ENCODE peak calls at places on chromosomes 6 and 20, in six cellular contexts. F is cardiac muscle cell, C is lower lobe of right lung, K is pancreas, D is heart left ventricle, U is dorsolateral prefrontal cortex. V is an unnamed sample.

GRCh38 chr6:106417572-106418147 is 57.1 kb downstream of the CRYBG1 start:
- DNase-seq in F (no peak), C (no peak), K (no peak), D (no peak), U (no peak), V (no peak)

GRCh38 chr20:63527184-63527583 is 6.6 kb downstream of the PPDPF start:
- DNase-seq in K (no peak), D (no peak), C (no peak), U (no peak), F (no peak), V (no peak)

GRCh38 chr6:117496383-117496990 is 14.0 kb downstream of the DCBLD1 start:
- DNase-seq in K (no peak), U (no peak), D (no peak), C (no peak), F (no peak), V (peak; percentile 69)

GRCh38 chr20:40720826-40721225 is 31.8 kb upstream of the MAFB start:
- DNase-seq in C (no peak), U (no peak), F (no peak), K (no peak), D (no peak), V (no peak)

GRCh38 chr6:45697605-45698004 is 318.1 kb downstream of the CLIC5 start:
- DNase-seq in F (no peak), U (no peak), K (no peak), C (no peak), D (no peak), V (peak; percentile 99)

GRCh38 chr6:44540881-44541280 is 153.4 kb downstream of the CDC5L start:
- DNase-seq in U (no peak), C (no peak), F (no peak), K (no peak), D (no peak), V (no peak)

GRCh38 chr6:14408491-14408890 is 290.9 kb downstream of the CD83 start:
- DNase-seq in F (no peak), U (no peak), C (no peak), D (no peak), K (no peak), V (no peak)

GRCh38 chr20:64077094-64077493 is 2.2 kb downstream of the RGS19 start:
- DNase-seq in F (no peak), U (no peak), K (no peak), D (no peak), C (peak; percentile 75), V (no peak)

GRCh38 chr6:116536216-116536621 is 9.3 kb downstream of the TRAPPC3L start:
- DNase-seq in U (no peak), D (no peak), K (no peak), C (no peak), F (peak; percentile 79), V (peak; percentile 66)

GRCh38 chr6:109446541-109446940 is 6.0 kb downstream of the SMPD2 start:
- DNase-seq in F (no peak), K (no peak), C (no peak), D (no peak), U (no peak), V (no peak)

GRCh38 chr6:28203201-28203600 is 21.9 kb upstream of the ZSCAN9 start:
- DNase-seq in C (no peak), U (no peak), D (no peak), K (no peak), F (no peak), V (no peak)

GRCh38 chr6:122405417-122405816 is 6.0 kb downstream of the HSF2 start:
- DNase-seq in U (no peak), D (no peak), F (no peak), C (no peak), K (no peak), V (peak; percentile 9)

GRCh38 chr6:124679392-124679791 is 282.8 kb upstream of the RNF217 start:
- DNase-seq in C (no peak), U (no peak), D (no peak), K (no peak), F (no peak), V (peak; percentile 47)

DNA sequence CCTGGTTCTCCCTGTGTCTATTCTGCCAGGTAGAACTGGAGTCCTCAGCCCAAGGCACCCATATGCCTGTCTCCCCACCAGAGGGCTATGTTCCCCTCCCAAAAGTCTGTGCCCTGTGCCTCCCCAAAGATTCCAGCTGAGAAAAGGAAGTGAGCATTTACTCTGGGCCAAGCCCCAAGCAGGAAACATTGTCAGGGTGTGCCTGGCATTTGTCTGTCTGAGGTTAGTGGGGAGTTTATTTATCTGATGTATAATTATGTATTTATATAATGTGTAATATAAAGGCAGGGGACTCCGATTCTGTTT is 5.6 kb downstream of the GDF5 start:
- DNase-seq in C (no peak), K (no peak), D (no peak), U (no peak), F (no peak), V (no peak)
- TF ChIP-seq CTCF in C (no peak), K (no peak), D (no peak), U (no peak), F (no peak), V (no peak)

GRCh38 chr6:159104163-159104885 is 59.5 kb upstream of the TAGAP start:
- DNase-seq in D (peak; percentile 64), U (peak; percentile 76), K (peak; percentile 51), C (peak; percentile 81), F (peak; percentile 73), V (peak; percentile 35)
- H3K4me3 ChIP-seq in D (no peak overlapping the region), U (no peak overlapping the region), K (no peak overlapping the region), C (no peak overlapping the region), F (no peak overlapping the region), V (no peak overlapping the region)

GRCh38 chr6:112432853-112433252 is 85.7 kb downstream of the RFPL4B start:
- DNase-seq in F (no peak), U (no peak), C (no peak), K (no peak), D (no peak), V (no peak)

GRCh38 chr6:112433457-112433856 is 86.3 kb downstream of the RFPL4B start:
- DNase-seq in K (no peak), C (no peak), F (no peak), D (no peak), U (no peak), V (no peak)

GRCh38 chr6:112431803-112432202 is 84.7 kb downstream of the RFPL4B start:
- DNase-seq in C (no peak), D (no peak), F (no peak), U (no peak), K (no peak), V (no peak)

GRCh38 chr6:112428477-112428876 is 81.3 kb downstream of the RFPL4B start:
- DNase-seq in D (no peak), C (no peak), K (no peak), F (no peak), U (no peak), V (no peak)

GRCh38 chr6:112429226-112429625 is 82.1 kb downstream of the RFPL4B start:
- DNase-seq in C (no peak), U (no peak), F (peak; percentile 45), D (no peak), K (no peak), V (peak; percentile 44)
- TF ChIP-seq CTCF in C (no peak), U (no peak), F (no peak), D (no peak), K (no peak), V (peak; percentile 36)

DNA sequence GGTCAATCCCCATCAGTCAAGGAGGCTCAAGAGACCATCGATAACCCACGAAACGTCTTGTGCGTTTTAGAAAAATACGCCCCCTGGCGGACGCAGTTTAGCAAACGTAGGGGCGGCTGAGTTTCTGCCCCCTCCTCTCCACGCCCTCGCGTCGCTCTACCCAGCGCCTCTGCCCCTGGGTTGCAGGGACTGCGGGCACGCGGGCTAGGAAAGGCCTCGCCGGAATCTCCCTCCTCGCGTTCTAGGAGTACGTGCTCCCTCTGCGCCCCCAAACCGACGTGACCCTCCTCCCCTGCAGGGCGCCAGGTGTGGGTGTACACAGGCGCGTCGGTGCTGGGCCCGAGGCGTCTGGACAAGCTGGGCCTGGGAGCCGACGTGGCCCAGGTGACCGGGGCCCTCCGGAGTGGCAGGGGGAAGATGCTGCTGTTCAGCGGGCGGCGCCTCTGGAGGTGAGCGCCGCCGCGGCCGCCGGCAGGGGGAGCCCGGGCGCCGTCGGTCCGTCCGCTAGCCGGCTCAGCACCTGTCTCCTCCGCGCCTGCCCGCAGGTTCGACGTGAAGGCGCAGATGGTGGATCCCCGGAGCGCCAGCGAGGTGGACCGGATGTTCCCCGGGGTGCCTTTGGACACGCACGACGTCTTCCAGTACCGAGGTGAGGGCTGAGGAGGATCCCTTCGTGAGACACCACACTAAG is 5.3 kb downstream of the MMP9 start:
- DNase-seq in C (peak; percentile 70), U (no peak), D (peak; percentile 38), F (peak; percentile 69), K (no peak), V (peak; percentile 15)
- H3K4me3 ChIP-seq in C (peak overlapping the region; percentile 24), U (no peak overlapping the region), D (no peak overlapping the region), F (no peak overlapping the region), K (peak overlapping the region; percentile 6), V (no peak overlapping the region)

GRCh38 chr20:19212524-19213502 is at the start of gene SLC24A3:
- DNase-seq in U (peak; percentile 62), C (peak; percentile 90), F (peak; percentile 82), K (peak; percentile 44), D (peak; percentile 74), V (peak; percentile 31)
- TF ChIP-seq CTCF in U (no peak), C (peak; percentile 51), F (peak; percentile 17), K (no peak), D (no peak), V (peak; percentile 15)

GRCh38 chr20:31716818-31717477 is 5.7 kb downstream of the BCL2L1 start:
- DNase-seq in C (no peak), U (no peak), K (no peak), F (no peak), D (no peak), V (no peak)
- H3K4me3 ChIP-seq in C (peak overlapping the region; percentile 98), U (peak overlapping the region; percentile 29), K (peak overlapping the region; percentile 95), F (no peak overlapping the region), D (no peak overlapping the region), V (no peak overlapping the region)

V was measured in AG10803.